ENCODE peak calls at places on chromosomes 3 and 15, in ten cellular contexts. R is NB4; S is CD8-positive, alpha-beta T cell; M is fibroblast of pulmonary artery; Z is esophagus squamous epithelium; E is AG10803; H is dorsolateral prefrontal cortex; G is ovary; V is sigmoid colon; P is fibroblast of mammary gland. J is an unnamed sample.

GRCh38 chr3:159892171-159892791 is 96.4 kb upstream of the IL12A start:
- DNase-seq in S (no peak), P (no peak), R (no peak), E (no peak), G (no peak), Z (no peak), V (no peak), M (no peak), H (no peak), J (no peak)

GRCh38 chr3:126781889-126782491 is 78.0 kb downstream of the CHCHD6 start:
- DNase-seq in H (no peak), S (no peak), M (peak), G (no peak), R (no peak), E (peak), Z (no peak), V (no peak), P (peak), J (peak)

GRCh38 chr3:16112910-16113504 is 61.5 kb upstream of the GALNT15 start:
- DNase-seq in P (peak), V (no peak), M (peak), Z (no peak), E (peak), G (no peak), S (no peak), R (no peak), H (no peak), J (peak)

GRCh38 chr3:127452321-127452821 is 138.2 kb downstream of the TPRA1 start:
- DNase-seq in R (no peak), V (peak), E (no peak), Z (no peak), S (no peak), G (no peak), M (no peak), H (no peak), P (no peak), J (no peak)

GRCh38 chr3:46924921-46925584 is 47.5 kb downstream of the PTH1R start:
- DNase-seq in M (no peak), H (peak), V (peak), R (no peak), P (no peak), E (no peak), S (no peak), G (no peak), Z (no peak), J (no peak)

GRCh38 chr15:52804526-52805081 is 14.5 kb upstream of the ONECUT1 start:
- DNase-seq in E (no peak), P (no peak), V (no peak), G (no peak), Z (no peak), R (no peak), H (no peak), S (no peak), M (no peak), J (no peak)

GRCh38 chr15:81157195-81157938 is 23.3 kb downstream of the CFAP161 start:
- DNase-seq in Z (no peak), E (peak), M (peak), R (no peak), H (no peak), V (no peak), G (no peak), P (peak), S (no peak), J (no peak)

GRCh38 chr3:164897335-164897734 is 181.0 kb downstream of the SI start:
- DNase-seq in H (no peak), R (no peak), G (no peak), E (no peak), V (no peak), P (no peak), Z (no peak), M (no peak), S (no peak), J (no peak)

GRCh38 chr3:3038201-3038991 is 71.8 kb downstream of the IL5RA start:
- DNase-seq in E (no peak), V (no peak), G (no peak), S (no peak), R (peak), H (no peak), P (no peak), Z (peak), M (no peak), J (no peak)

GRCh38 chr3:71690222-71690821 is 34.9 kb downstream of the EIF4E3 start:
- DNase-seq in Z (no peak), V (no peak), G (peak), M (peak), P (peak), S (no peak), H (no peak), E (peak), R (no peak), J (peak)

GRCh38 chr15:72368895-72369294 is 6.9 kb downstream of the HEXA start:
- DNase-seq in V (no peak), R (peak), P (no peak), H (no peak), E (no peak), S (no peak), M (peak), Z (no peak), G (no peak), J (no peak)

GRCh38 chr3:42182555-42182954 is 83.4 kb downstream of the CCK start:
- DNase-seq in V (no peak), H (no peak), M (no peak), G (no peak), S (no peak), Z (no peak), E (peak), R (no peak), P (no peak), J (peak)

GRCh38 chr3:191321019-191321767 is 8.0 kb upstream of the CCDC50 start:
- DNase-seq in P (no peak), S (no peak), Z (no peak), V (no peak), M (no peak), R (no peak), G (no peak), E (no peak), H (no peak), J (no peak)

GRCh38 chr3:40752492-40752891 is 227.7 kb downstream of the ZNF621 start:
- DNase-seq in Z (no peak), M (no peak), H (no peak), P (no peak), V (no peak), G (no peak), R (no peak), S (no peak), E (no peak), J (no peak)

GRCh38 chr3:10855083-10855870 is 39.2 kb downstream of the SLC6A11 start:
- DNase-seq in G (no peak), V (no peak), R (peak), Z (no peak), M (no peak), S (no peak), E (no peak), H (no peak), P (no peak), J (no peak)

GRCh38 chr3:44439499-44440295 is 37.8 kb downstream of the ZNF445 start:
- DNase-seq in P (peak), E (peak), M (peak), Z (peak), G (peak), R (peak), S (peak), H (no peak), V (peak), J (peak)

DNA sequence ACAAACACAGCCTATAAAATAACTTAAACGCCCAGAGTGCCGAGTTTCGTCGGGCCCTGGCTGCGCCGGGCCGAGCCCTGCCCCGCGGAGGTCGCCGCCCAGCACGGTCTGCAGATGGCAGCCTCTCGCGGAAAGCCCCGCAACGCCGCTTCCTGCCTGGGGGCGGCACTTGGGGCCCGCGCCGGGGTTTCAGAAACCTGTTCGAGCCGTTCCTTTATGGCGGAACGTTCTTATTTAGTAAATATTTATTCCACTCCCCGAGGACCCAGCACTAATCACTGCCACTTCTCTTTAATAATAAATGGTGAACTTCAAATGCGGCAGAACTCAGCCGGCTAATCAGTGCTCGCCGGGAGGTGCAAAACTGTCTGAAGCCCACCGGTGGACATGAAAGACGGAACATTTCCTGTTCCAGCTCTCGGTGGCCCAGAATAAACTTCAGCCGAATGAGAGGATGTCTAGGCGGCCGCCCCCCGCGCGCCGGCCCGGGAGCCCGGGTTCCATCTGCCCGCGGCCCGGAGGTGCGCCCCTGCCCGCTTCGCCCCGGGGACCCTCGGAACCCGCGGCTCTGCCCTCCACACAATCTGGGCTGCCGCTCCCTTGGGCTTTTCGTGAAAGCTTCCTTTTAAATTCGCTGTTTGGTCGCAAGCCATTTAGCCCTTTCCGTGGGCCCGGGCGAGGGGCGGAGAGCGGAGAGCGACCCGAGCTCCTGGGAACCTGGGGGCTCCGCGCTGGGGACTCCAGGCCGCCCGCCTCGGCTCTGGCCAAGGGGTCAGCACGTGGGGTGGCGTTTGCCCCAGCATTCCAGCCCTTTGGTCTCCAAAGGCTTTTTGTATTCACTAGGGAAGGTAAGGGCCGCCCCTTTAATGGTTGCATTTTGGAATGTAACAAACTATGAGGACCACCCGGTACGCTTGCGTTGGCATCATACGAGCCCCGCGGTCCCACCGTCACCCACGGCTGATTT is 110.8 kb upstream of the ATP11B start:
- DNase-seq in Z (no peak), S (peak), E (peak), H (peak), V (no peak), G (peak), R (peak), M (peak), P (peak), J (peak)
- TF ChIP-seq CTCF in Z (no peak), S (no peak), E (peak), H (peak), V (no peak), G (no peak), R (peak), M (peak), P (no peak), J (peak)

GRCh38 chr3:170962426-170962825 is 54.0 kb upstream of the EIF5A2 start:
- DNase-seq in G (no peak), H (no peak), E (no peak), R (no peak), V (no peak), M (no peak), S (no peak), P (no peak), Z (no peak), J (no peak)
- H3K4me3 ChIP-seq in G (no peak), H (no peak), E (no peak), R (no peak), V (no peak), M (no peak), S (no peak), P (no peak), Z (no peak), J (no peak)

DNA sequence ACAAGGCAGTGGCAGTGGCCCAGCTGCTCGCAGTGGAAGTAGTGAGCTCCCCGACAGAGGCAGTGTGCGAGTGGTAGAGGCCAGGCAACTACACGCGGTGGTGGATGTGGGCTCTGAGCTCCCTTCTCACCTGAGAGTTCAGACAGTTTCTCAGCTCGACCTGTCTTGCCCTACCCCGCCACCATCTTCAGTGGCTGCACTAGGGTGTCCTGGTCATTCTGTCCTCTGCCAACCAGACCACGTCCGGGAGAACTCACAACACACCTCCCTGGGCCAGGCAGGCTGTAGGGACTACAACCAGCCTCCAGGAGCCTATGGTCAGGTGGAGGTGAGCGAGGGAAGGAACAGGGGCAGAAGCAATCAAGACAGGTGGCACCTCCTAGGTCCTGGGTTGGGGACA is 106.3 kb upstream of the SMAD3 start:
- DNase-seq in S (no peak), Z (no peak), H (no peak), M (no peak), V (no peak), G (no peak), E (no peak), R (no peak), P (no peak), J (no peak)
- TF ChIP-seq CTCF in S (no peak), Z (no peak), H (no peak), M (no peak), V (no peak), G (no peak), E (no peak), R (no peak), P (no peak), J (no peak)

GRCh38 chr15:62822228-62822627 is 220.3 kb upstream of the TPM1 start:
- DNase-seq in E (no peak), V (no peak), S (no peak), Z (no peak), P (no peak), M (no peak), H (no peak), G (no peak), R (no peak), J (no peak)

GRCh38 chr15:62828364-62828763 is 214.2 kb upstream of the TPM1 start:
- DNase-seq in H (no peak), S (no peak), R (no peak), Z (no peak), G (no peak), E (no peak), V (no peak), P (no peak), M (no peak), J (no peak)

GRCh38 chr15:62818691-62819090 is 223.9 kb upstream of the TPM1 start:
- DNase-seq in M (peak), P (peak), Z (no peak), H (no peak), V (no peak), G (no peak), R (no peak), S (no peak), E (peak), J (no peak)

GRCh38 chr15:62821384-62822131 is 221.0 kb upstream of the TPM1 start:
- DNase-seq in H (no peak), P (no peak), V (no peak), E (no peak), M (no peak), S (no peak), G (no peak), Z (no peak), R (no peak), J (no peak)

GRCh38 chr15:62824111-62824737 is 218.3 kb upstream of the TPM1 start:
- DNase-seq in S (no peak), V (no peak), E (peak), M (peak), P (peak), H (no peak), Z (no peak), G (no peak), R (no peak), J (peak)
- H3K4me3 ChIP-seq in S (no peak), V (no peak), E (no peak), M (no peak), P (no peak), H (no peak), Z (no peak), G (no peak), R (no peak), J (no peak)

GRCh38 chr3:143952569-143953069 is 19.0 kb upstream of the DIPK2A start:
- DNase-seq in G (no peak), R (no peak), S (no peak), P (no peak), Z (no peak), H (no peak), V (no peak), M (no peak), E (no peak), J (no peak)
- TF ChIP-seq CTCF in G (no peak), R (no peak), S (no peak), P (no peak), Z (no peak), H (no peak), V (no peak), M (no peak), E (no peak), J (no peak)

DNA sequence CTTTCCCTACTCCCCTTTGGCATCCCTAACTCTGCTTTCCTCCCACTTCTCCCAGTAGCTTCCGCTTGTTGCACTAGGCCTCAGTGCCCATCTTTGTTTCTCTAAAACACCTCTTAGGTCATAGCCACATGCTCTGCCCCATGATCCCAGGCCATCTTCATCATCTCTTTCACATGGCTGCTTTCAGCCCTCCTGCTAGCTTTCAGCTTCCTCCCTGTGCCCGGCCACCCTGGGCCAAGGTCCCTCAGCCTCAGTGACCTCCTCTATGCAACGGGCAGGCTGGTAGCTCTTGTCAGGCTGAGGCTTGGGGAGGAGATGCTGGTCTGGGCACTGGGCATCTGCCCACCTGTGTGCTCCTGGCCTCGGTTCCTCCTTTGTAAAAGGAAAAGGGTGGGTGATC is 2.3 kb downstream of the PLEKHO2 start:
- DNase-seq in H (no peak), E (no peak), P (no peak), G (no peak), V (peak), Z (no peak), S (no peak), R (no peak), M (no peak), J (no peak)
- H3K4me3 ChIP-seq in H (peak), E (peak), P (peak), G (peak), V (peak), Z (peak), S (peak), R (peak), M (peak), J (no peak)

DNA sequence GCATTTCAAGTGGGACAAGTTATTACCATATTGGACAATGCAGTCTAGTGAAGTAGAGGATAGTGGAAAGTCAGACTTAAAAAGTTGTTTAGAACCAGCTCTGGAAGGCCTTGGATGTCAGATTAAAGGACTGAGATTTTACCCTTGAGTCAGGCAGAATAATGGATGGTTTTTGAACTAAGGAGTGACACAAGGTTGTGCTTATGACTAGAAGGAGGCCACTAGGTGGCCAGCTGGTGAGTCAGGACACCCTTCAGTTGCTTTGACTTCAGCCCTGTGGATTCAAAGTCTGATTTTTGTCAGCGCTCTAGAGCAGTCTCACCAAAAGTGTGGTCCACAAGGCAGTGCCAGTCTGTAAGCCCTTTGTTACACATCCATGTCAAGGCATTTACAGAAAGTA is 3.8 kb upstream of the GABPB1 start:
- DNase-seq in M (peak), H (no peak), S (no peak), V (no peak), R (peak), E (peak), P (peak), Z (no peak), G (no peak), J (peak)
- TF ChIP-seq CTCF in M (peak), H (no peak), S (no peak), V (no peak), R (peak), E (peak), P (peak), Z (no peak), G (no peak), J (peak)

DNA sequence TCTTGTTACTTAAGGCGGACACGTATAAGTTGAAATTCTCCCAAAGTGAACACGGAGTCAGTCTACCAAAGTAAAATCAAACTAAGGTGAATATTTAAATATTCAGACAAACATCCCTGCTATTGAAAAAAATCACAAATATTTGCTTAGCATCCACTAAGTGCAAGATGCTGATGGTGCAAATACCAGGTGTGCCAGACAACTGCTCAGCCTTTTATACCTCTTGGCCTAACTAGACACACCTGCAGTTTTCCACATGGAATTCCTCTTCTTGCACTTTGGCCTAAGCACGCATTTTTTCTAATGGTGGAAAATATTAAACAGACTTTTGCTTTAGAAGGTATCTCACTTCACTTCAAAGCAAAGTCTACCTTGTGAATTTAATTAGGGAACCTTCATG is 84.1 kb upstream of the ICE2 start:
- DNase-seq in R (no peak), V (no peak), G (no peak), P (no peak), H (no peak), S (no peak), E (no peak), Z (no peak), M (no peak), J (no peak)
- H3K4me3 ChIP-seq in R (no peak), V (no peak), G (no peak), P (no peak), H (no peak), S (peak), E (no peak), Z (no peak), M (no peak), J (no peak)

DNA sequence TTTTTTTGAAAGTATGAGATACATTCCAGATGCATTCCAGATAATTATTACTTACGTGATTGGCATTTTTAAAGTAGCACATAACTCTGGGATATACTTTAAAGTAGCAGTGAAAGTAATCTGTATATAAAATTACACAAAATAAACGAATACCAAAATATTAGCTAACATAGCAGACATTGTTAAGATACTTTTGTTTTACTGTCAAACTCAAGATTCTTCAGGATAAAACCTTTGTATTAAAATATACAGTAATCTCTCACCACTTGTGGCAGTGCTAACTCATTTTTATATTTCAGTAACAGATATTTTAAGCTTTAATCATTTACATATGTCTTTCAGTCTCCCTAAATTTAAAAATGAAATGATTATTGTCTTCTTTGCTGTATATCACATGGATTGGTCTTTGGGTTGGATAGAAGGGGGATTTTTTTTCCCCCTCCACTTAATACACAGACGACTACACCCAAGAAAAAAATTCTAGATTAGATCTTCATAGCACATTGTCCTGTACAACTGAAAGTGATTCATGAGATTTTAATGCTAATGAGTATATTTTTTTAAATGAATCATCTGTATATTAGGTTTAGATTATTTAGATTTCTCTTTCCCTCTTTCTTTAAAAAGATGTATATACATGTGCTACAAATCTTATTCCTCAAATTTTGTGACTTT is 24.6 kb upstream of the EBLN2 start:
- DNase-seq in E (peak), M (no peak), Z (no peak), G (no peak), H (no peak), V (no peak), S (no peak), R (no peak), P (no peak), J (no peak)
- TF ChIP-seq CTCF in E (no peak), M (no peak), Z (no peak), G (no peak), H (no peak), V (no peak), S (no peak), R (no peak), P (no peak), J (no peak)

GRCh38 chr3:169239756-169240155 is 423.8 kb downstream of the MECOM start:
- DNase-seq in H (no peak), Z (no peak), S (no peak), P (no peak), M (no peak), V (no peak), G (no peak), E (no peak), R (no peak), J (no peak)
- H3K4me3 ChIP-seq in H (no peak), Z (no peak), S (no peak), P (no peak), M (no peak), V (no peak), G (no peak), E (no peak), R (no peak), J (no peak)

J was measured in astrocyte of the spinal cord.